ENCODE peak calls at places on chromosome 15, in ten cellular contexts. One of them, this sample, is unnamed.
A peak's percentile ranks its signal among the peaks of the same experiment; 100 is the strongest.

GRCh38 chr15:25066708-25067107 is 111.9 kb downstream of the SNRPN start:
- DNase-seq in activated T-cell treated with anti-CD3 and anti-CD28 coated beads, Interleukin-2, amount 50 U/mL, for 1 hour: no peak
- DNase-seq in H4: no peak
- DNase-seq in left colon: no peak
- DNase-seq in astrocyte of the spinal cord: no peak
- DNase-seq in non-pigmented ciliary epithelial cell: no peak
- DNase-seq in spleen: peak; percentile 56
- DNase-seq in foreskin fibroblast: no peak
- DNase-seq in NCI-H1417 treated with DMSO at 0.1 percent for 48 hours: no peak
- DNase-seq in BJ: no peak
- DNase-seq in this sample: peak; percentile 52

GRCh38 chr15:77869021-77869895 is 208.3 kb downstream of the TBC1D2B start:
- DNase-seq in non-pigmented ciliary epithelial cell: no peak
- DNase-seq in spleen: peak; percentile 46
- DNase-seq in BJ: no peak
- DNase-seq in astrocyte of the spinal cord: no peak
- DNase-seq in NCI-H1417 treated with DMSO at 0.1 percent for 48 hours: no peak
- DNase-seq in activated T-cell treated with anti-CD3 and anti-CD28 coated beads, Interleukin-2, amount 50 U/mL, for 1 hour: no peak
- DNase-seq in left colon: peak; percentile 20
- DNase-seq in H4: no peak
- DNase-seq in foreskin fibroblast: no peak
- DNase-seq in this sample: peak; percentile 56

GRCh38 chr15:66481107-66481856 is 16.3 kb downstream of the SNAPC5 start:
- DNase-seq in activated T-cell treated with anti-CD3 and anti-CD28 coated beads, Interleukin-2, amount 50 U/mL, for 1 hour: no peak
- DNase-seq in non-pigmented ciliary epithelial cell: no peak
- DNase-seq in foreskin fibroblast: no peak
- DNase-seq in astrocyte of the spinal cord: peak; percentile 27
- DNase-seq in H4: no peak
- DNase-seq in BJ: no peak
- DNase-seq in NCI-H1417 treated with DMSO at 0.1 percent for 48 hours: no peak
- DNase-seq in left colon: no peak
- DNase-seq in spleen: no peak
- DNase-seq in this sample: no peak

GRCh38 chr15:35696767-35697231 is 150.8 kb upstream of the DPH6 start:
- DNase-seq in non-pigmented ciliary epithelial cell: peak; percentile 87
- DNase-seq in BJ: no peak
- DNase-seq in foreskin fibroblast: peak; percentile 80
- DNase-seq in activated T-cell treated with anti-CD3 and anti-CD28 coated beads, Interleukin-2, amount 50 U/mL, for 1 hour: no peak
- DNase-seq in H4: peak; percentile 72
- DNase-seq in left colon: no peak
- DNase-seq in NCI-H1417 treated with DMSO at 0.1 percent for 48 hours: no peak
- DNase-seq in spleen: no peak
- DNase-seq in astrocyte of the spinal cord: peak; percentile 83
- DNase-seq in this sample: no peak

GRCh38 chr15:100807028-100807427 is 72.6 kb upstream of the ALDH1A3 start:
- DNase-seq in NCI-H1417 treated with DMSO at 0.1 percent for 48 hours: no peak
- DNase-seq in non-pigmented ciliary epithelial cell: no peak
- DNase-seq in astrocyte of the spinal cord: no peak
- DNase-seq in H4: no peak
- DNase-seq in foreskin fibroblast: no peak
- DNase-seq in left colon: no peak
- DNase-seq in activated T-cell treated with anti-CD3 and anti-CD28 coated beads, Interleukin-2, amount 50 U/mL, for 1 hour: no peak
- DNase-seq in BJ: no peak
- DNase-seq in spleen: no peak
- DNase-seq in this sample: no peak

GRCh38 chr15:72237286-72238224 is 6.6 kb upstream of the PKM start:
- DNase-seq in NCI-H1417 treated with DMSO at 0.1 percent for 48 hours: no peak
- DNase-seq in BJ: peak; percentile 94
- DNase-seq in H4: peak; percentile 98
- DNase-seq in left colon: peak; percentile 68
- DNase-seq in foreskin fibroblast: peak; percentile 98
- DNase-seq in non-pigmented ciliary epithelial cell: peak; percentile 96
- DNase-seq in spleen: no peak
- DNase-seq in activated T-cell treated with anti-CD3 and anti-CD28 coated beads, Interleukin-2, amount 50 U/mL, for 1 hour: peak; percentile 29
- DNase-seq in astrocyte of the spinal cord: peak; percentile 98
- DNase-seq in this sample: no peak

GRCh38 chr15:48891229-48891765 is 13.4 kb downstream of the EID1 start:
- DNase-seq in spleen: no peak
- DNase-seq in BJ: no peak
- DNase-seq in left colon: no peak
- DNase-seq in H4: peak; percentile 22
- DNase-seq in NCI-H1417 treated with DMSO at 0.1 percent for 48 hours: no peak
- DNase-seq in foreskin fibroblast: peak; percentile 31
- DNase-seq in activated T-cell treated with anti-CD3 and anti-CD28 coated beads, Interleukin-2, amount 50 U/mL, for 1 hour: no peak
- DNase-seq in non-pigmented ciliary epithelial cell: no peak
- DNase-seq in astrocyte of the spinal cord: peak; percentile 17
- DNase-seq in this sample: no peak

GRCh38 chr15:36691596-36691995 is 112.2 kb downstream of the CDIN1 start:
- DNase-seq in spleen: no peak
- DNase-seq in H4: no peak
- DNase-seq in non-pigmented ciliary epithelial cell: no peak
- DNase-seq in astrocyte of the spinal cord: no peak
- DNase-seq in NCI-H1417 treated with DMSO at 0.1 percent for 48 hours: no peak
- DNase-seq in left colon: no peak
- DNase-seq in BJ: no peak
- DNase-seq in foreskin fibroblast: no peak
- DNase-seq in activated T-cell treated with anti-CD3 and anti-CD28 coated beads, Interleukin-2, amount 50 U/mL, for 1 hour: no peak
- DNase-seq in this sample: no peak

GRCh38 chr15:85329561-85330421 is 50.6 kb upstream of the AKAP13 start:
- DNase-seq in non-pigmented ciliary epithelial cell: no peak
- DNase-seq in NCI-H1417 treated with DMSO at 0.1 percent for 48 hours: no peak
- DNase-seq in astrocyte of the spinal cord: peak; percentile 74
- DNase-seq in left colon: peak; percentile 43
- DNase-seq in foreskin fibroblast: peak; percentile 92
- DNase-seq in BJ: no peak
- DNase-seq in spleen: peak; percentile 83
- DNase-seq in activated T-cell treated with anti-CD3 and anti-CD28 coated beads, Interleukin-2, amount 50 U/mL, for 1 hour: peak; percentile 36
- DNase-seq in H4: peak; percentile 68
- DNase-seq in this sample: no peak

GRCh38 chr15:41894791-41895463 is 1.1 kb upstream of the SPTBN5 start:
- DNase-seq in H4: peak; percentile 68
- DNase-seq in BJ: peak; percentile 13
- DNase-seq in activated T-cell treated with anti-CD3 and anti-CD28 coated beads, Interleukin-2, amount 50 U/mL, for 1 hour: peak; percentile 89
- DNase-seq in left colon: peak; percentile 60
- DNase-seq in astrocyte of the spinal cord: peak; percentile 75
- DNase-seq in non-pigmented ciliary epithelial cell: peak; percentile 44
- DNase-seq in foreskin fibroblast: peak; percentile 89
- DNase-seq in spleen: peak; percentile 96
- DNase-seq in NCI-H1417 treated with DMSO at 0.1 percent for 48 hours: no peak
- DNase-seq in this sample: no peak

GRCh38 chr15:77747175-77748077 is 114.7 kb upstream of the LINGO1 start:
- DNase-seq in spleen: no peak
- DNase-seq in NCI-H1417 treated with DMSO at 0.1 percent for 48 hours: no peak
- DNase-seq in non-pigmented ciliary epithelial cell: no peak
- DNase-seq in BJ: no peak
- DNase-seq in left colon: no peak
- DNase-seq in astrocyte of the spinal cord: no peak
- DNase-seq in activated T-cell treated with anti-CD3 and anti-CD28 coated beads, Interleukin-2, amount 50 U/mL, for 1 hour: no peak
- DNase-seq in foreskin fibroblast: no peak
- DNase-seq in H4: no peak
- DNase-seq in this sample: no peak

GRCh38 chr15:76208786-76209424 is 102.4 kb downstream of the ETFA start:
- DNase-seq in left colon: no peak
- DNase-seq in astrocyte of the spinal cord: no peak
- DNase-seq in activated T-cell treated with anti-CD3 and anti-CD28 coated beads, Interleukin-2, amount 50 U/mL, for 1 hour: no peak
- DNase-seq in NCI-H1417 treated with DMSO at 0.1 percent for 48 hours: no peak
- DNase-seq in foreskin fibroblast: no peak
- DNase-seq in non-pigmented ciliary epithelial cell: no peak
- DNase-seq in spleen: no peak
- DNase-seq in BJ: no peak
- DNase-seq in H4: no peak
- DNase-seq in this sample: no peak

GRCh38 chr15:81146454-81146853 is 12.4 kb downstream of the CFAP161 start:
- DNase-seq in left colon: no peak
- DNase-seq in spleen: no peak
- DNase-seq in H4: no peak
- DNase-seq in astrocyte of the spinal cord: no peak
- DNase-seq in NCI-H1417 treated with DMSO at 0.1 percent for 48 hours: no peak
- DNase-seq in BJ: no peak
- DNase-seq in foreskin fibroblast: no peak
- DNase-seq in activated T-cell treated with anti-CD3 and anti-CD28 coated beads, Interleukin-2, amount 50 U/mL, for 1 hour: no peak
- DNase-seq in non-pigmented ciliary epithelial cell: no peak
- DNase-seq in this sample: no peak

GRCh38 chr15:25775317-25775912 is 87.7 kb downstream of the ATP10A start:
- DNase-seq in BJ: peak; percentile 82
- DNase-seq in NCI-H1417 treated with DMSO at 0.1 percent for 48 hours: no peak
- DNase-seq in spleen: no peak
- DNase-seq in foreskin fibroblast: peak; percentile 79
- DNase-seq in activated T-cell treated with anti-CD3 and anti-CD28 coated beads, Interleukin-2, amount 50 U/mL, for 1 hour: no peak
- DNase-seq in non-pigmented ciliary epithelial cell: no peak
- DNase-seq in H4: peak; percentile 39
- DNase-seq in left colon: peak; percentile 48
- DNase-seq in astrocyte of the spinal cord: peak; percentile 80
- DNase-seq in this sample: no peak

GRCh38 chr15:29885183-29885582 is 62.9 kb upstream of the TJP1 start:
- DNase-seq in left colon: no peak
- DNase-seq in astrocyte of the spinal cord: no peak
- DNase-seq in NCI-H1417 treated with DMSO at 0.1 percent for 48 hours: no peak
- DNase-seq in foreskin fibroblast: no peak
- DNase-seq in H4: no peak
- DNase-seq in BJ: no peak
- DNase-seq in spleen: no peak
- DNase-seq in activated T-cell treated with anti-CD3 and anti-CD28 coated beads, Interleukin-2, amount 50 U/mL, for 1 hour: no peak
- DNase-seq in non-pigmented ciliary epithelial cell: no peak
- DNase-seq in this sample: no peak

GRCh38 chr15:101369676-101370075 is 74.6 kb upstream of the SNRPA1 start:
- DNase-seq in NCI-H1417 treated with DMSO at 0.1 percent for 48 hours: no peak
- DNase-seq in H4: no peak
- DNase-seq in BJ: no peak
- DNase-seq in spleen: no peak
- DNase-seq in activated T-cell treated with anti-CD3 and anti-CD28 coated beads, Interleukin-2, amount 50 U/mL, for 1 hour: no peak
- DNase-seq in left colon: no peak
- DNase-seq in foreskin fibroblast: no peak
- DNase-seq in astrocyte of the spinal cord: no peak
- DNase-seq in non-pigmented ciliary epithelial cell: no peak
- DNase-seq in this sample: no peak

GRCh38 chr15:101429646-101430045 is 59.9 kb downstream of the PCSK6 start:
- DNase-seq in activated T-cell treated with anti-CD3 and anti-CD28 coated beads, Interleukin-2, amount 50 U/mL, for 1 hour: no peak
- DNase-seq in astrocyte of the spinal cord: no peak
- DNase-seq in left colon: no peak
- DNase-seq in H4: no peak
- DNase-seq in foreskin fibroblast: no peak
- DNase-seq in BJ: no peak
- DNase-seq in non-pigmented ciliary epithelial cell: no peak
- DNase-seq in spleen: no peak
- DNase-seq in NCI-H1417 treated with DMSO at 0.1 percent for 48 hours: no peak
- DNase-seq in this sample: no peak

GRCh38 chr15:89326316-89326715 is 8.3 kb downstream of the POLG start:
- DNase-seq in astrocyte of the spinal cord: no peak
- DNase-seq in activated T-cell treated with anti-CD3 and anti-CD28 coated beads, Interleukin-2, amount 50 U/mL, for 1 hour: no peak
- DNase-seq in foreskin fibroblast: no peak
- DNase-seq in H4: no peak
- DNase-seq in non-pigmented ciliary epithelial cell: no peak
- DNase-seq in left colon: no peak
- DNase-seq in BJ: no peak
- DNase-seq in NCI-H1417 treated with DMSO at 0.1 percent for 48 hours: no peak
- DNase-seq in spleen: no peak
- DNase-seq in this sample: no peak

GRCh38 chr15:91890614-91891013 is 37.1 kb downstream of the SLCO3A1 start:
- DNase-seq in spleen: no peak
- DNase-seq in H4: peak; percentile 28
- DNase-seq in BJ: no peak
- DNase-seq in astrocyte of the spinal cord: peak; percentile 32
- DNase-seq in foreskin fibroblast: no peak
- DNase-seq in activated T-cell treated with anti-CD3 and anti-CD28 coated beads, Interleukin-2, amount 50 U/mL, for 1 hour: no peak
- DNase-seq in left colon: no peak
- DNase-seq in NCI-H1417 treated with DMSO at 0.1 percent for 48 hours: no peak
- DNase-seq in non-pigmented ciliary epithelial cell: no peak
- DNase-seq in this sample: no peak

GRCh38 chr15:83565553-83566159 is 88.3 kb upstream of the ADAMTSL3 start:
- DNase-seq in foreskin fibroblast: peak; percentile 62
- DNase-seq in NCI-H1417 treated with DMSO at 0.1 percent for 48 hours: no peak
- DNase-seq in H4: no peak
- DNase-seq in BJ: no peak
- DNase-seq in activated T-cell treated with anti-CD3 and anti-CD28 coated beads, Interleukin-2, amount 50 U/mL, for 1 hour: no peak
- DNase-seq in non-pigmented ciliary epithelial cell: no peak
- DNase-seq in astrocyte of the spinal cord: peak; percentile 29
- DNase-seq in left colon: no peak
- DNase-seq in spleen: no peak
- DNase-seq in this sample: no peak

GRCh38 chr15:78810003-78810376 is 1.3 kb downstream of the ADAMTS7 start:
- DNase-seq in spleen: no peak
- DNase-seq in foreskin fibroblast: no peak
- DNase-seq in activated T-cell treated with anti-CD3 and anti-CD28 coated beads, Interleukin-2, amount 50 U/mL, for 1 hour: no peak
- DNase-seq in non-pigmented ciliary epithelial cell: no peak
- DNase-seq in astrocyte of the spinal cord: no peak
- DNase-seq in BJ: no peak
- DNase-seq in left colon: no peak
- DNase-seq in H4: no peak
- DNase-seq in NCI-H1417 treated with DMSO at 0.1 percent for 48 hours: no peak
- DNase-seq in this sample: no peak

GRCh38 chr15:41865490-41866055 is 26.9 kb downstream of the PLA2G4B start:
- DNase-seq in astrocyte of the spinal cord: no peak
- DNase-seq in BJ: no peak
- DNase-seq in NCI-H1417 treated with DMSO at 0.1 percent for 48 hours: no peak
- DNase-seq in left colon: no peak
- DNase-seq in foreskin fibroblast: no peak
- DNase-seq in non-pigmented ciliary epithelial cell: no peak
- DNase-seq in spleen: no peak
- DNase-seq in activated T-cell treated with anti-CD3 and anti-CD28 coated beads, Interleukin-2, amount 50 U/mL, for 1 hour: no peak
- DNase-seq in H4: no peak
- DNase-seq in this sample: no peak

GRCh38 chr15:74838117-74838516 is 4.8 kb downstream of the ULK3 start:
- DNase-seq in BJ: no peak
- DNase-seq in spleen: no peak
- DNase-seq in H4: no peak
- DNase-seq in non-pigmented ciliary epithelial cell: no peak
- DNase-seq in astrocyte of the spinal cord: no peak
- DNase-seq in NCI-H1417 treated with DMSO at 0.1 percent for 48 hours: no peak
- DNase-seq in activated T-cell treated with anti-CD3 and anti-CD28 coated beads, Interleukin-2, amount 50 U/mL, for 1 hour: no peak
- DNase-seq in foreskin fibroblast: no peak
- DNase-seq in left colon: no peak
- DNase-seq in this sample: no peak

GRCh38 chr15:78565951-78566774 is 843 bp downstream of the CHRNA5 start:
- DNase-seq in non-pigmented ciliary epithelial cell: no peak
- DNase-seq in activated T-cell treated with anti-CD3 and anti-CD28 coated beads, Interleukin-2, amount 50 U/mL, for 1 hour: peak; percentile 21
- DNase-seq in H4: peak; percentile 29
- DNase-seq in astrocyte of the spinal cord: peak; percentile 31
- DNase-seq in foreskin fibroblast: peak; percentile 57
- DNase-seq in left colon: no peak
- DNase-seq in spleen: no peak
- DNase-seq in NCI-H1417 treated with DMSO at 0.1 percent for 48 hours: peak; percentile 6
- DNase-seq in BJ: no peak
- DNase-seq in this sample: no peak

GRCh38 chr15:93072440-93073394 is 16.3 kb downstream of the RGMA start:
- DNase-seq in BJ: no peak
- DNase-seq in activated T-cell treated with anti-CD3 and anti-CD28 coated beads, Interleukin-2, amount 50 U/mL, for 1 hour: no peak
- DNase-seq in left colon: peak; percentile 64
- DNase-seq in spleen: no peak
- DNase-seq in foreskin fibroblast: peak; percentile 88
- DNase-seq in H4: peak; percentile 19
- DNase-seq in astrocyte of the spinal cord: peak; percentile 70
- DNase-seq in non-pigmented ciliary epithelial cell: peak; percentile 5
- DNase-seq in NCI-H1417 treated with DMSO at 0.1 percent for 48 hours: peak; percentile 40
- DNase-seq in this sample: no peak

GRCh38 chr15:35784745-35785144 is 238.8 kb upstream of the DPH6 start:
- DNase-seq in activated T-cell treated with anti-CD3 and anti-CD28 coated beads, Interleukin-2, amount 50 U/mL, for 1 hour: no peak
- DNase-seq in spleen: no peak
- DNase-seq in H4: no peak
- DNase-seq in non-pigmented ciliary epithelial cell: no peak
- DNase-seq in NCI-H1417 treated with DMSO at 0.1 percent for 48 hours: peak; percentile 99
- DNase-seq in astrocyte of the spinal cord: peak; percentile 13
- DNase-seq in foreskin fibroblast: no peak
- DNase-seq in BJ: no peak
- DNase-seq in left colon: no peak
- DNase-seq in this sample: no peak

GRCh38 chr15:66864871-66865281 is 162.8 kb downstream of the SMAD6 start:
- DNase-seq in astrocyte of the spinal cord: no peak
- DNase-seq in activated T-cell treated with anti-CD3 and anti-CD28 coated beads, Interleukin-2, amount 50 U/mL, for 1 hour: no peak
- DNase-seq in spleen: peak; percentile 74
- DNase-seq in NCI-H1417 treated with DMSO at 0.1 percent for 48 hours: no peak
- DNase-seq in left colon: no peak
- DNase-seq in foreskin fibroblast: no peak
- DNase-seq in H4: peak; percentile 3
- DNase-seq in BJ: no peak
- DNase-seq in non-pigmented ciliary epithelial cell: no peak
- DNase-seq in this sample: peak; percentile 59

GRCh38 chr15:68606332-68606731 is 27.5 kb downstream of the CORO2B start:
- DNase-seq in NCI-H1417 treated with DMSO at 0.1 percent for 48 hours: no peak
- DNase-seq in activated T-cell treated with anti-CD3 and anti-CD28 coated beads, Interleukin-2, amount 50 U/mL, for 1 hour: no peak
- DNase-seq in H4: no peak
- DNase-seq in foreskin fibroblast: no peak
- DNase-seq in left colon: no peak
- DNase-seq in spleen: no peak
- DNase-seq in non-pigmented ciliary epithelial cell: no peak
- DNase-seq in astrocyte of the spinal cord: no peak
- DNase-seq in BJ: no peak
- DNase-seq in this sample: no peak

This sample was measured in chondrocyte.